ENCODE peak calls at places on chromosomes 6 and 20, in four cellular contexts. One of them, this sample, is unnamed.

GRCh38 chr20:11217322-11217989 is 543.7 kb upstream of the JAG1 start:
- ATAC-seq in K562: no peak
- ATAC-seq in upper lobe of left lung: peak; percentile 32
- ATAC-seq in A549: peak; percentile 65
- ATAC-seq in this sample: no peak

GRCh38 chr6:56955171-56956155 is 556 bp downstream of the BEND6 start:
- ATAC-seq in K562: peak; percentile 90
- ATAC-seq in upper lobe of left lung: peak; percentile 86
- ATAC-seq in A549: peak; percentile 90
- ATAC-seq in this sample: peak; percentile 80

GRCh38 chr6:143279385-143279784 is 171.1 kb downstream of the ADAT2 start:
- ATAC-seq in K562: peak; percentile 99
- ATAC-seq in upper lobe of left lung: peak; percentile 48
- ATAC-seq in A549: peak; percentile 70
- ATAC-seq in this sample: no peak

GRCh38 chr6:75206338-75207210 is 721 bp upstream of the COL12A1 start:
- ATAC-seq in K562: no peak
- ATAC-seq in upper lobe of left lung: peak; percentile 18
- ATAC-seq in A549: no peak
- ATAC-seq in this sample: no peak

GRCh38 chr6:75893058-75893775 is 144.2 kb downstream of the MYO6 start:
- ATAC-seq in K562: peak; percentile 91
- ATAC-seq in upper lobe of left lung: peak; percentile 71
- ATAC-seq in A549: peak; percentile 78
- ATAC-seq in this sample: peak; percentile 36

GRCh38 chr6:112214749-112215269 is 39.6 kb downstream of the LAMA4 start:
- ATAC-seq in K562: no peak
- ATAC-seq in upper lobe of left lung: no peak
- ATAC-seq in A549: peak; percentile 72
- ATAC-seq in this sample: no peak

GRCh38 chr20:24781061-24781980 is 167.7 kb upstream of the CST7 start:
- ATAC-seq in K562: peak; percentile 81
- ATAC-seq in upper lobe of left lung: peak; percentile 27
- ATAC-seq in A549: peak; percentile 93
- ATAC-seq in this sample: no peak

GRCh38 chr6:73727114-73727513 is 31.1 kb downstream of the CD109 start:
- ATAC-seq in K562: no peak
- ATAC-seq in upper lobe of left lung: no peak
- ATAC-seq in A549: no peak
- ATAC-seq in this sample: no peak

GRCh38 chr6:15712813-15713212 is 50.0 kb upstream of the DTNBP1 start:
- ATAC-seq in K562: no peak
- ATAC-seq in upper lobe of left lung: no peak
- ATAC-seq in A549: no peak
- ATAC-seq in this sample: no peak

GRCh38 chr6:134416501-134417154 is 98.7 kb upstream of the SGK1 start:
- ATAC-seq in K562: peak; percentile 90
- ATAC-seq in upper lobe of left lung: no peak
- ATAC-seq in A549: peak; percentile 60
- ATAC-seq in this sample: no peak

GRCh38 chr20:23167436-23167835 is 81.3 kb upstream of the CD93 start:
- ATAC-seq in K562: no peak
- ATAC-seq in upper lobe of left lung: no peak
- ATAC-seq in A549: no peak
- ATAC-seq in this sample: no peak

GRCh38 chr6:37110455-37111155 is 59.3 kb upstream of the PIM1 start:
- ATAC-seq in K562: peak; percentile 27
- ATAC-seq in upper lobe of left lung: no peak
- ATAC-seq in A549: peak; percentile 41
- ATAC-seq in this sample: no peak

GRCh38 chr6:18330548-18331066 is 56.5 kb upstream of the RNF144B start:
- ATAC-seq in K562: no peak
- ATAC-seq in upper lobe of left lung: peak; percentile 76
- ATAC-seq in A549: no peak
- ATAC-seq in this sample: peak; percentile 25

GRCh38 chr6:95544517-95545225 is 32.7 kb upstream of the MANEA start:
- ATAC-seq in K562: no peak
- ATAC-seq in upper lobe of left lung: no peak
- ATAC-seq in A549: no peak
- ATAC-seq in this sample: no peak

GRCh38 chr6:81613606-81614005 is 138.9 kb downstream of the TENT5A start:
- ATAC-seq in K562: no peak
- ATAC-seq in upper lobe of left lung: no peak
- ATAC-seq in A549: no peak
- ATAC-seq in this sample: no peak

DNA sequence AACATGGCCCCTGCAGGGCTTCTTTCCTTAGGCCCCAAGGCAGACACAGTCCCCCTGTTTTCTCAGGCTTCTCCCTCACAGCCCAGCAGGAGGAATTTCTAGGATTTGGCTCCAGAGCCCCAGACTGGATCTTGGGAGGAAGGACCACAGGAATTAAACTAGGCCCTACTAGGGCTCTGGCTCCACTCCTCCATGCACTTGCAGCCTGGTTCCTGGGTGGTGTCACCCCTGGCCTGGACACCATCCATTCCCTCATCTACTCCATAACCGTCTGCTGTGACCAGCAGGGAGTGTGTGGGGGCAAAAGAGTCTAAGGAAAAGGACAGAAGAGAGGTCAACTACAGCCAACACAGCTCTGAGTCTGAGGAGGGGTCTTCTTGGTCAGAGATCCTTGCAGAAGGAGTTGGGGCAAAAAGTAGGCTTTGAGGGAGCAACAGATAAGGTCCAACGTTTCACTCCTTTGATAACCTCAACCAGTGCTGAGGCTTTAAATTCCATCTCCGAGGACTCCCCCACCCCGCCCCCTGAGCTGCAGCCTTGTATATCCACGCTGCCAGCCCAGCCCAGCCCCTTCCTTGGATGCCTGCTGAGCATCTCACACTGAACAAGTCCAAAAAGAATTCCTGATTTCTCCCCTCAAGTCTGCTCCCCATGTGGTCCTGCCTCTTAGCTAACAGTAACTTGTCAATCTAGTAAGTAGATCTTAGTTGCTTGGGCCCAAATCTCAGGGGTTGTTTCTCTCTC is 27.9 kb upstream of the SPDEF start:
- ATAC-seq in K562: no peak
- ATAC-seq in upper lobe of left lung: no peak
- ATAC-seq in A549: no peak
- ATAC-seq in this sample: no peak
- TF ChIP-seq EP300 in K562: no peak
- TF ChIP-seq EP300 in upper lobe of left lung: no peak
- TF ChIP-seq EP300 in A549: no peak
- TF ChIP-seq EP300 in this sample: no peak

DNA sequence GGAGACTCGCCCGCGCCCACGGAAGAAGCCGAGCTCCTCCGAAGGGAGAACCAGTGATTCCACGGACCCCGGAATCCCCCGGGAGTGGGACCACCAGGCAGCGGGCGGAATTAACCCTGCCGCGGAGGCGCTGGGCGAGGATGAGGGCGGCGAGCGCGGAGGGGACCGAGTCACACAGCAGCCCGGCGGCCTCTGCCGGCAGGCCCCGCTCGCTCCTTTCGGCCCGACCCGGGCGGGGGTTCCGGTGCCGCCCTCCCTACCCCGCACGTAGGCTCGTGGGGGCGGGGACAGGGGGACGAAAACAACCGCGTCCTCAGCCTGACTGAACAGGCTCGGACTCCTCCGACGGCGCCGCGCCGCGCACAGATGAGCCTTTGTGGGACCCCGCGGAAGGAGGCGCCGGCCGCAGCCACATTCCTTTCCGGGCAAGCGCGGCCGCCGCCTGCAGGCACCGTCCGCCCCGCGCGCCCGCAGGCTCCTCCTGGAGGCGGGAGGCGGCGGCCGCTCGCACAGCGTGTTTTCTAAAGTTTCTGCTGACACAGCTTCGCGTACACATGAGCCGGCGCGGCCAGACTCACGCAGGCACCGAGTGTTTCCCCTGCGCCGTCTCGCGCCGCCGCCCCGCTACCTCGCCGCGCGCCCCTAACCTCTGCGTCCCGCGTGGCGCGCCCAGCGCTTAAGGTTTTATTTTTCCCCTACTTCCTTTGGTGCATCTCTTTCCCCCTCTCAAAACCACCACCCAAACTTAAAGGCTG is 244.3 kb downstream of the ARID1B start:
- ATAC-seq in K562: peak; percentile 92
- ATAC-seq in upper lobe of left lung: peak; percentile 96
- ATAC-seq in A549: peak; percentile 93
- ATAC-seq in this sample: peak; percentile 94
- TF ChIP-seq EP300 in K562: no peak
- TF ChIP-seq EP300 in upper lobe of left lung: no peak
- TF ChIP-seq EP300 in A549: no peak
- TF ChIP-seq EP300 in this sample: no peak

DNA sequence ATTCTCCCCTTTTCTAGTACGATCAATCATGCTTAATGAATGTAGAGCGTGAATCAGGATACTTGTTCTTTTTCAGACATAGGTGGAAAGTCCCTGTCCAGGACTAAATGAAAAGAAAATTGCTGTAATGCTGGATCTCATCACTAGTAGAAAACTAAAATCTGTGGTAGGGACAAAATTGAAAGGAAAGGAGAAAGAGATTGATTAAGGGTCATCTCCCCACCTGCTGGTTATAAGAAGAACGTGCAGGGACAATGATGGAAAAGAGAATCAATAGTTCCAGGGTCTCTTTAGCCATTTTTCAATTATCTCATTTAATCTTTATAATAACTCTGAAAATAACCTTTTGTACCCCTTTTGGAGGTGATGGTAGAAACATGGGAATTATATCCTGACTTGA is 18.7 kb upstream of the HLA-DRB1 start:
- ATAC-seq in K562: no peak
- ATAC-seq in upper lobe of left lung: no peak
- ATAC-seq in A549: no peak
- ATAC-seq in this sample: no peak
- TF ChIP-seq EP300 in K562: no peak
- TF ChIP-seq EP300 in upper lobe of left lung: no peak
- TF ChIP-seq EP300 in A549: no peak
- TF ChIP-seq EP300 in this sample: no peak

DNA sequence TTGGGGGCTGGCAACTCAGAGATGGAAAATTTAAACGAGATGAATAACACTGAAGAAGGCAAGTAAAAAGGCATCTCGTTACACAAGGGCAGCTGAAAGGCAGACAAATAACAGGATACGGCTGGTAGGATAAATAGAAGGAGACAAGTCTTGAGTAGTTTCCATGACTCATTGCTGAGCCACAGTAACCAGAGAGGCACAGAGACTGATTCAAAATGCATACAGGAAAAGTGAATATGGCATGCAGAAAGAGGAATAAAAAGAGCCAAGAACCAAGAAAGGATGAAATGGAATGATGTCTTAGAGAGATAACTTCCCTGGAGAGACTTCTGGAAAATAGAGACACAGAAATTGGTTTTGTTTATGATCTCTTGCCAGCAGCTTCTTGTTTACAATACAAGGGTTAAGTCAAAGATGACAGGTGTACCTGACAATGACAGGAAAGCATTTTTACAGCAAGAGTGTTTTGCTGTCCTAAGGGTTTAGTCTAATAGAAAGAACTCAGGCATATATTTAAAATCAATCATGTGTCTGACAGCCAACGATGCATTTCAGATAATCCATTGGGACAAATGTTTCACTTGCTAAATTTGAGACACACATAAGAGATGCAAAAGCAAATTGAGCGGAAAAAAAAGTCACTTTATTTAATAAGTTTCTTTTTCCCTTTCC is 68.2 kb upstream of the KCNQ5 start:
- ATAC-seq in K562: peak; percentile 81
- ATAC-seq in upper lobe of left lung: no peak
- ATAC-seq in A549: peak; percentile 95
- ATAC-seq in this sample: no peak
- TF ChIP-seq EP300 in K562: no peak
- TF ChIP-seq EP300 in upper lobe of left lung: no peak
- TF ChIP-seq EP300 in A549: no peak
- TF ChIP-seq EP300 in this sample: no peak

GRCh38 chr6:4348462-4349112 is 213.2 kb upstream of the ECI2 start:
- ATAC-seq in K562: no peak
- ATAC-seq in upper lobe of left lung: no peak
- ATAC-seq in A549: no peak
- ATAC-seq in this sample: no peak
- TF ChIP-seq EP300 in K562: no peak
- TF ChIP-seq EP300 in upper lobe of left lung: no peak
- TF ChIP-seq EP300 in A549: no peak
- TF ChIP-seq EP300 in this sample: no peak

DNA sequence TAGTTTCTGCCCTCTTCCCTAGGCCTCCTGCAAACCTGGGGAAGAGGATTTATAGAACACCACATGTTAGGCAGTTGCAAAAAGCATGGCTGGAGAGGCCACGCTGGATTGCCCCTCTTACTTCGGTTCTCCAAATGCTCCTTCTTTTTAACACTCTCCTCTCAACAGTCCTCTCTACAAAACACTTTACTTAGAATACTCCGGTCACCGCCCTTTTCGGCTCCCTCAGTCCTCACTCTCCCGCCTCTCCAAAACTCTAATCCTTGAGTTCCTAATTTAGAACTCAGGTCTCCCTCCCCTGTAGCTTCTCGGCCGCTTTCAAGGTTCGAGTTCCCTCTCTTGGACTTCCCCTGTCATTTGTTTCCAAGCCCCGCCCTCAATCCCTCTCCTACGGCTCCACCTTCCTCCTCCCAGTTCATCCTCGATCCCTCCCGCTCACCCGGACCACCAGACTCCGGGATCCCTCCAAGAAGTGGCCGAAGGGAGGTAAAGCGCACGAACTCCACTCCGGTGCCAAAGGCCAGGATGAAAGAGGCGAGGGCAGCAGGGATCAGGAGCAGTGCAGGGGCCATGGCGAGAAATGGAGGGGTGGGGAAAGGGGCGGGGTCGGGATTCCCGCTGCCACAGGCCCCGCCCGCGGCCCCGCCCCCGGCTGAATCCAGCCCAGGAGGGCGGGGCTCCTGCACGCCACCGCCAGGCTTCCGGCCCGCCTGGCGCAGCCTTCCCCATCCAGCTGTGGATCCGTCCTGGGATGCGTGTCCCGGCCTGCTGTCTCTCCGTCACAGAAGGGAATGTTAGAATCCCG is at the start of gene NRM:
- ATAC-seq in K562: peak; percentile 68
- ATAC-seq in upper lobe of left lung: peak; percentile 84
- ATAC-seq in A549: peak; percentile 69
- ATAC-seq in this sample: peak; percentile 75
- TF ChIP-seq EP300 in K562: no peak
- TF ChIP-seq EP300 in upper lobe of left lung: no peak
- TF ChIP-seq EP300 in A549: no peak
- TF ChIP-seq EP300 in this sample: no peak